ENCODE peak calls at places on chromosomes 7 and 10, in four cellular contexts. U is K562, Y is HepG2, R is GM12878. I is an unnamed sample.

GRCh38 chr10:95500649-95501048 is 60.5 kb downstream of the SORBS1 start:
- DNase-seq in U (no peak), Y (no peak), R (no peak), I (no peak)

GRCh38 chr7:6106140-6106904 is 75.1 kb downstream of the ANKRD61 start:
- DNase-seq in U (no peak), Y (peak), R (no peak), I (no peak)

GRCh38 chr10:42551582-42552187 is 86.7 kb downstream of the ZNF33B start:
- DNase-seq in U (no peak), Y (peak), R (no peak), I (no peak)

GRCh38 chr7:149125189-149125863 is 798 bp downstream of the ZNF425 start:
- DNase-seq in U (no peak), Y (no peak), R (no peak), I (no peak)

GRCh38 chr7:98998821-98999725 is 120.7 kb downstream of the TRRAP start:
- DNase-seq in U (no peak), Y (no peak), R (no peak), I (no peak)

GRCh38 chr7:94315011-94315410 is 79.7 kb upstream of the COL1A2 start:
- DNase-seq in U (no peak), Y (no peak), R (no peak), I (no peak)

GRCh38 chr7:47443049-47443448 is 138.9 kb downstream of the TNS3 start:
- DNase-seq in U (no peak), Y (no peak), R (no peak), I (no peak)

GRCh38 chr7:121797283-121798037 is 75.5 kb upstream of the PTPRZ1 start:
- DNase-seq in U (no peak), Y (no peak), R (no peak), I (no peak)

GRCh38 chr10:71252195-71252594 is 39.8 kb downstream of the UNC5B start:
- DNase-seq in U (no peak), Y (no peak), R (no peak), I (no peak)

GRCh38 chr10:80281784-80282505 is 7.5 kb downstream of the MAT1A start:
- DNase-seq in U (peak), Y (peak), R (no peak), I (no peak)

GRCh38 chr10:34341473-34341872 is 473.6 kb downstream of the PARD3 start:
- DNase-seq in U (no peak), Y (no peak), R (no peak), I (no peak)

GRCh38 chr7:82789883-82790609 is 346.5 kb upstream of the CACNA2D1 start:
- DNase-seq in U (no peak), Y (no peak), R (no peak), I (no peak)

GRCh38 chr7:83457022-83457892 is 191.7 kb downstream of the SEMA3E start:
- DNase-seq in U (no peak), Y (no peak), R (no peak), I (no peak)

GRCh38 chr7:150357277-150357676 is 11.3 kb upstream of the REPIN1 start:
- DNase-seq in U (no peak), Y (no peak), R (no peak), I (no peak)

GRCh38 chr7:33880787-33881186 is 24.6 kb upstream of the BMPER start:
- DNase-seq in U (no peak), Y (no peak), R (no peak), I (no peak)

GRCh38 chr10:127937069-127937468 is 30.2 kb downstream of the PTPRE start:
- DNase-seq in U (no peak), Y (no peak), R (no peak), I (no peak)

GRCh38 chr7:159027803-159028455 is 116.7 kb downstream of the VIPR2 start:
- DNase-seq in U (no peak), Y (peak), R (no peak), I (no peak)

GRCh38 chr10:71999360-72000072 is 35.3 kb downstream of the CHST3 start:
- DNase-seq in U (no peak), Y (no peak), R (no peak), I (no peak)

GRCh38 chr7:16951483-16952080 is 69.8 kb upstream of the AGR3 start:
- DNase-seq in U (no peak), Y (no peak), R (no peak), I (no peak)

GRCh38 chr10:118447478-118447877 is 105.4 kb upstream of the FAM204A start:
- DNase-seq in U (no peak), Y (no peak), R (no peak), I (no peak)
- TF ChIP-seq CBFB in U (no peak), Y (no peak), R (no peak), I (no peak)

DNA sequence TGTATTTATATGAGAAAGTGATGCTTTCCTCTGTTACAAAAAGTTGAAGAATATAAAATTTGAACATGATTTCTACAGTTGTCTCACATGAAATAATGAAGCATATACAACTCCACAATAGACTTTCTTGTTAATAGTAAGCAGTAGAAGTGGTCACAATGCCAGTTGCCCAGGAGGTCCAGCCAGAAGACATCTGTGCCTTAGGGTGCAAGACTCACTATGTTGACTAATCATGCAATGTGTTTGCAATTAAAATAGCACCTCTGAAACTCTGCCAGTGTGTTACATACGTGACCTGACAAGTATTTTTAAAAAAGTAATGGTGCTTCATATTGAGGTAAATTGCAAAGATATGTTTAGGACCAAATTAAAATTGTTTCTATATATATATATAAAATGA is 547.2 kb downstream of the ETV1 start:
- DNase-seq in U (no peak), Y (no peak), R (no peak), I (no peak)
- TF ChIP-seq CREM in U (no peak), Y (no peak), R (no peak), I (no peak)

GRCh38 chr10:113960617-113961260 is 82.9 kb upstream of the ADRB1 start:
- DNase-seq in U (no peak), Y (peak), R (no peak), I (no peak)
- TF ChIP-seq ATF3 in U (no peak), Y (no peak), R (no peak), I (no peak)

GRCh38 chr7:143248781-143249354 is 14.4 kb upstream of the GSTK1 start:
- DNase-seq in U (no peak), Y (peak), R (no peak), I (no peak)
- TF ChIP-seq CBFB in U (no peak), Y (no peak), R (no peak), I (no peak)

GRCh38 chr10:5951721-5952407 is 25.5 kb downstream of the IL15RA start:
- DNase-seq in U (no peak), Y (no peak), R (no peak), I (no peak)
- TF ChIP-seq CREM in U (no peak), Y (no peak), R (no peak), I (no peak)

DNA sequence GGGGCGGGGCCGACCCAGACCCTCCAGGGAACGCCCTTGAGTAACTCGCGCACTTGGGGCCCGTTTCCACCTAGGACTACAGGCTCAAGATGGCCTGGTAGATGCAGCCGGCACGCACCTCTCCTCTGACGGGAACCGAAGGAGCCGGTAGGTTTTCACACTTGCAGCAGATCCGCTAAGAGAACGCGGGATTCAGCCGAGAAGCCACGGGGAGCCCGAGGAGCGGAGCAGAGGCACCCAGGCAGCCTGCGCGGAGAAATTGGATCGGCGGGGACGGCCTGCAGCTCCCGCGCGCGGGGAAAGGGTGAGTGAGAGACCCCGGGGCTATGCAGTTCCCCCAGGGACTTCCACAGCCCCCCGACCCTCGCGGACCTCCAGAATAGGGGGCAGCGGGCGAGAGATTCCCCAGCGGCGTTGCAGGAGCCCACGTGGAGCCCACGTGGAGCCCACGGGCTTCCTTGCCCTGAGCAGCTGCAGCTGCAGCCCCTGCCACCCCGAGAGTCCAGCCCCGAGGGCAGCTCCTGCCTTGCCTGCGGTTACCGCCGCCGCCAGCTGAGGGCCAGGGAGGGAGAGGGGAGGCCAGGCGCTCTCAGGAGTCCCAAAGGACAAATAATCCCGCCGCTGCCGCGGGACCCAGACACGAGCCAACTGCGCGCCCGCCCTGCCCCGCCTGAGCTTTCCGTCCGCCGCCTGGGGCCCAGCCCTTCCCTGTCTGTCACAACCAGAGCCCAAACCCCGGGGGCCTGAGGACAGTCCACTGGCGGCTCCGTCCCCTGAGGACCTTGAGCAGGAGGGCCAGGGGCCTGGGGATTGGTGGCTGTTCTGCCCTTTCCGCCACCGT is 13.1 kb downstream of the IFT22 start:
- DNase-seq in U (peak), Y (peak), R (no peak), I (peak)
- TF ChIP-seq ATF3 in U (no peak), Y (no peak), R (no peak), I (no peak)

GRCh38 chr10:120012566-120012965 is 120.0 kb downstream of the SEC23IP start:
- DNase-seq in U (no peak), Y (no peak), R (no peak), I (no peak)

GRCh38 chr10:120014031-120014430 is 121.5 kb downstream of the SEC23IP start:
- DNase-seq in U (no peak), Y (no peak), R (no peak), I (no peak)

GRCh38 chr10:120015064-120015463 is 122.5 kb downstream of the SEC23IP start:
- DNase-seq in U (no peak), Y (no peak), R (no peak), I (no peak)

GRCh38 chr10:120012133-120012405 is 119.5 kb downstream of the SEC23IP start:
- DNase-seq in U (no peak), Y (no peak), R (no peak), I (no peak)

GRCh38 chr10:120011359-120012132 is 119.0 kb downstream of the SEC23IP start:
- DNase-seq in U (no peak), Y (no peak), R (no peak), I (peak)
- TF ChIP-seq CBFB in U (no peak), Y (no peak), R (no peak), I (no peak)

I was measured in WTC11.